ENCODE peak calls at places on chromosome X, in four cellular contexts. U, T, Z and E are unnamed samples.

GRCh38 chrX:39718951-39719350 is 378.8 kb downstream of the BCOR start:
- DNase-seq in U (no peak), T (no peak), Z (no peak), E (no peak)

GRCh38 chrX:99887918-99888317 is 522.2 kb downstream of the PCDH19 start:
- DNase-seq in Z (no peak), T (no peak), U (no peak), E (no peak)

GRCh38 chrX:19866626-19867410 is 20.6 kb downstream of the SH3KBP1 start:
- DNase-seq in T (no peak), U (no peak), Z (no peak), E (no peak)

GRCh38 chrX:49120104-49120503 is 3.4 kb downstream of the GPKOW start:
- DNase-seq in T (no peak), Z (no peak), U (no peak), E (no peak)

GRCh38 chrX:81120936-81121351 is 80.8 kb downstream of the HMGN5 start:
- DNase-seq in U (peak), Z (peak), T (peak), E (no peak)

GRCh38 chrX:119757979-119758681 is at the start of gene SOWAHD:
- DNase-seq in Z (peak), U (no peak), T (peak), E (peak)

GRCh38 chrX:53284684-53285447 is 3.5 kb upstream of the IQSEC2 start:
- DNase-seq in U (peak), Z (peak), T (peak), E (peak)

GRCh38 chrX:459611-460010 is 72.9 kb upstream of the PPP2R3B start:
- DNase-seq in T (no peak), Z (no peak), U (no peak), E (no peak)

GRCh38 chrX:20479896-20480295 is 213.2 kb upstream of the RPS6KA3 start:
- DNase-seq in T (no peak), U (no peak), Z (no peak), E (no peak)

GRCh38 chrX:19174401-19175025 is 52.2 kb upstream of the ADGRG2 start:
- DNase-seq in U (peak), Z (no peak), T (no peak), E (no peak)